ENCODE peak calls at places on chromosomes 7 and 10, in six cellular contexts. One of them, this sample, is unnamed.

GRCh38 chr7:102992820-102993531 is 80.2 kb downstream of the LRRC17 start:
- DNase-seq in HCT116: peak; percentile 80
- DNase-seq in HepG2: peak; percentile 26
- DNase-seq in WTC11: no peak
- DNase-seq in H1: no peak
- DNase-seq in K562: peak; percentile 93
- DNase-seq in this sample: no peak

GRCh38 chr7:5397657-5398237 is 25.9 kb downstream of the TNRC18 start:
- DNase-seq in HCT116: no peak
- DNase-seq in HepG2: no peak
- DNase-seq in WTC11: no peak
- DNase-seq in H1: no peak
- DNase-seq in K562: no peak
- DNase-seq in this sample: no peak

GRCh38 chr10:16820018-16820417 is 2.8 kb upstream of the RSU1 start:
- DNase-seq in HCT116: no peak
- DNase-seq in HepG2: no peak
- DNase-seq in WTC11: no peak
- DNase-seq in H1: no peak
- DNase-seq in K562: no peak
- DNase-seq in this sample: no peak

GRCh38 chr7:25707733-25708132 is 444.3 kb upstream of the NFE2L3 start:
- DNase-seq in HCT116: no peak
- DNase-seq in HepG2: no peak
- DNase-seq in WTC11: no peak
- DNase-seq in H1: no peak
- DNase-seq in K562: no peak
- DNase-seq in this sample: no peak

GRCh38 chr10:25815999-25816768 is 117.8 kb upstream of the MYO3A start:
- DNase-seq in HCT116: no peak
- DNase-seq in HepG2: no peak
- DNase-seq in WTC11: no peak
- DNase-seq in H1: no peak
- DNase-seq in K562: no peak
- DNase-seq in this sample: no peak

GRCh38 chr10:73840403-73841301 is 29.3 kb upstream of the NDST2 start:
- DNase-seq in HCT116: no peak
- DNase-seq in HepG2: peak; percentile 99
- DNase-seq in WTC11: no peak
- DNase-seq in H1: no peak
- DNase-seq in K562: no peak
- DNase-seq in this sample: no peak

GRCh38 chr7:87155788-87156187 is 3.5 kb downstream of the DMTF1 start:
- DNase-seq in HCT116: no peak
- DNase-seq in HepG2: no peak
- DNase-seq in WTC11: no peak
- DNase-seq in H1: no peak
- DNase-seq in K562: no peak
- DNase-seq in this sample: no peak

GRCh38 chr10:62638062-62638477 is 166.4 kb upstream of the ADO start:
- DNase-seq in HCT116: no peak
- DNase-seq in HepG2: no peak
- DNase-seq in WTC11: no peak
- DNase-seq in H1: no peak
- DNase-seq in K562: no peak
- DNase-seq in this sample: peak; percentile 77

GRCh38 chr7:108348913-108349312 is 107.3 kb downstream of the NRCAM start:
- DNase-seq in HCT116: no peak
- DNase-seq in HepG2: no peak
- DNase-seq in WTC11: no peak
- DNase-seq in H1: no peak
- DNase-seq in K562: no peak
- DNase-seq in this sample: no peak

GRCh38 chr10:132070724-132071123 is 5.0 kb downstream of the JAKMIP3 start:
- DNase-seq in HCT116: no peak
- DNase-seq in HepG2: no peak
- DNase-seq in WTC11: no peak
- DNase-seq in H1: no peak
- DNase-seq in K562: no peak
- DNase-seq in this sample: no peak

GRCh38 chr7:116953372-116953726 is at the start of gene ST7:
- DNase-seq in HCT116: peak; percentile 42
- DNase-seq in HepG2: peak; percentile 50
- DNase-seq in WTC11: peak; percentile 51
- DNase-seq in H1: no peak
- DNase-seq in K562: no peak
- DNase-seq in this sample: no peak

GRCh38 chr7:134992626-134993179 is 6.4 kb downstream of the AGBL3 start:
- DNase-seq in HCT116: no peak
- DNase-seq in HepG2: no peak
- DNase-seq in WTC11: no peak
- DNase-seq in H1: no peak
- DNase-seq in K562: no peak
- DNase-seq in this sample: peak; percentile 96

GRCh38 chr7:149884016-149884415 is 10.2 kb downstream of the ATP6V0E2 start:
- DNase-seq in HCT116: no peak
- DNase-seq in HepG2: no peak
- DNase-seq in WTC11: no peak
- DNase-seq in H1: no peak
- DNase-seq in K562: peak; percentile 63
- DNase-seq in this sample: no peak

GRCh38 chr7:149884541-149884940 is 10.8 kb downstream of the ATP6V0E2 start:
- DNase-seq in HCT116: no peak
- DNase-seq in HepG2: no peak
- DNase-seq in WTC11: no peak
- DNase-seq in H1: no peak
- DNase-seq in K562: no peak
- DNase-seq in this sample: no peak

GRCh38 chr7:149887311-149887710 is 13.5 kb downstream of the ATP6V0E2 start:
- DNase-seq in HCT116: no peak
- DNase-seq in HepG2: no peak
- DNase-seq in WTC11: no peak
- DNase-seq in H1: no peak
- DNase-seq in K562: no peak
- DNase-seq in this sample: no peak

GRCh38 chr7:149886018-149886416 is 12.2 kb downstream of the ATP6V0E2 start:
- DNase-seq in HCT116: no peak
- DNase-seq in HepG2: no peak
- DNase-seq in WTC11: no peak
- DNase-seq in H1: no peak
- DNase-seq in K562: no peak
- DNase-seq in this sample: no peak

GRCh38 chr7:149885191-149886017 is 11.6 kb downstream of the ATP6V0E2 start:
- DNase-seq in HCT116: no peak
- DNase-seq in HepG2: peak; percentile 67
- DNase-seq in WTC11: peak; percentile 46
- DNase-seq in H1: peak; percentile 47
- DNase-seq in K562: no peak
- DNase-seq in this sample: no peak
- TF ChIP-seq ATF3 in HCT116: no peak
- TF ChIP-seq ATF3 in HepG2: no peak
- TF ChIP-seq ATF3 in WTC11: no peak
- TF ChIP-seq ATF3 in H1: no peak
- TF ChIP-seq ATF3 in K562: no peak
- TF ChIP-seq ATF3 in this sample: no peak

DNA sequence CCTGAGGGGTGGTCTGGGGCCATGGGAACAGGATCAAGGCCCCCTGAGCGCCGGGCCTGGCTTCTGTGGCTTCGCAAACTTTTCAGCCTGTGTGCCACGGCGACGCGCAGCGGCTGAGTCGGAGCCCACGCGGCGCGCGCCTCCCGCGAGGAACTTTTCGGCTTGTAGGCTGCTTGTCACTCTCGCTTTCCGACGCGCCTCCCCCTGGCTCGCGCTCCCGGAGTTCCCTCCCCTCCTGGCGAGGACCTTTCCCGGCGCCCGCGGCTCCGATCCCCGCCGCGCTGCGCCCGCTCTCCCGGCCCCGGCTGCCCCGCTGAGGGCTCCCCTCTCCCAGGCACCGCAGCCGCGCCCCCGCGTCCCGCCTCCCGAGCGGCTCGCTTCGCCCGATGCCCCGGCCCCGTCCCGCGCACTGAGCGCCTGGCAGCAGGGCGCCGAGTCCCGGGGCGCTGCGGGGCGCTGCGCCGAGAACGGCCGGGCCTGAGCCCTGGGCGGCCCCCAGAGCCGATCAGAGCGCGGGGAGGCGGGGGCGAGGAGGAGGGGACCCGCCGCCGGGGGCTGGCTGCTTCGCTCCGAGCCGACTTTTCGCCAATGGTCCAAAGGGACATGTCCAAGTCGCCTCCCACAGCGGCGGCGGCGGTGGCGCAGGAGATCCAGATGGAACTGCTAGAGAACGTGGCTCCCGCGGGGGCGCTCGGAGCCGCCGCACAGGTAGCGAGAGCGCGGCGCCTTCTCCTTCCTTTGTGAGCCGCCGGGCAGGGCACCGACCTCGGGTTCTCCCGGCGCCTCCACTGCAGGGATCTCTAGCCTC is at the start of gene CACNB2:
- DNase-seq in HCT116: no peak
- DNase-seq in HepG2: peak; percentile 10
- DNase-seq in WTC11: peak; percentile 70
- DNase-seq in H1: no peak
- DNase-seq in K562: no peak
- DNase-seq in this sample: no peak
- TF ChIP-seq ATF3 in HCT116: no peak
- TF ChIP-seq ATF3 in HepG2: no peak
- TF ChIP-seq ATF3 in WTC11: no peak
- TF ChIP-seq ATF3 in H1: no peak
- TF ChIP-seq ATF3 in K562: no peak
- TF ChIP-seq ATF3 in this sample: no peak

DNA sequence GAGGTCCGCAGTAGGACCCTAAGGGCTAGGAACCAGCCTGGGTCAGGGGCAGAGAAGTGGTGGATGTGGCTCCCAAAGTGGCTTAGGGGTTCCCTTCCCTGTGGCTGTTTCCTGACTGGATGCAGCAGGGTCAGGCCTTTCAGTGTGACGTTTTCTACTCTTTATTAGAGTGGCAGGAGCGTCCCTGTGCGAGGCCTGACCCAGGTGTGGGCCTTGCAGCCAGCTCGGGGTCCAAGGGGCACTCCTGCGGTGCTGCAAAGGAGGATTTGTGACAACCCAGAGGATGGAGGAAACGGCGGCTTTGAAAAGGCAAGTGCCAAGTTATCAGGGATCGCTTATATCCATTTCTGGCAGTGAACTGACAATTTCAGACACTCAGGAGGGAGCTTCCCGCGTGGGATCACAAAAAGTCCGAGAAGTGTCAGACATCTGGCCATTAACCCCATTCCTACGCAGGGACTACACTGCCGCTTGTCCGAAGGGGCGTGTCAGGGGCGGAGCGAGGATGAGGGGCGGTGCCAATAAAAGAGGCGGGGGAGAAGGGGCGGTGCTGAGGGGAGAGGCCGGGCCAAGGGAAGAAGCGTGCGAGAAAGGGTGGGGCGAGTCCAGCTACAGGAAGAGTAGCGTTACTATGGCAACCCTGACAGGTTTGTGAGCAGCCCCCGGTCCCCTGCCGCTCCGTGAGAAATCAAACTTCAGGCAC is 98.8 kb upstream of the ZNF722 start:
- DNase-seq in HCT116: no peak
- DNase-seq in HepG2: no peak
- DNase-seq in WTC11: no peak
- DNase-seq in H1: no peak
- DNase-seq in K562: peak; percentile 45
- DNase-seq in this sample: no peak
- TF ChIP-seq ATF3 in HCT116: no peak
- TF ChIP-seq ATF3 in HepG2: no peak
- TF ChIP-seq ATF3 in WTC11: no peak
- TF ChIP-seq ATF3 in H1: no peak
- TF ChIP-seq ATF3 in K562: no peak
- TF ChIP-seq ATF3 in this sample: no peak

DNA sequence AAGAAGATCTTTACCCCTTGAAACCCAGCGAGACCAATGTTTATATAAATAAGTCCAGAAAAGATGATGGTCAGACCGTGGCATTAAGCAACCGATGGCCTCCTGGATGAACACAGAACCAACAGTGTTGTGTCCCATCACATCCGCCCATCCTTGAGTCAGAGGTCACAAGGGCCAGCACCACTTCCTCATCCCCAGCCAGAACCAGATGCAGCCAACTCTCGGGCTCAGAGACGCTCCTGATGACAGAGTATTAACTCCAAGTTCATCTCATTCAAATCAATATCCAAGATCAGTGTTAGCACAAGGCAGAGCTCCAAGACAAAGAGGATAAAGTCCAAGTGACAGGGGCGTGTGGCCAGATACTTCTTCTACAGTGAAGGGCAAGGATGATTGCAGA is 63.5 kb downstream of the FAM53B start:
- DNase-seq in HCT116: no peak
- DNase-seq in HepG2: no peak
- DNase-seq in WTC11: no peak
- DNase-seq in H1: no peak
- DNase-seq in K562: no peak
- DNase-seq in this sample: no peak
- TF ChIP-seq ATF3 in HCT116: no peak
- TF ChIP-seq ATF3 in HepG2: no peak
- TF ChIP-seq ATF3 in WTC11: no peak
- TF ChIP-seq ATF3 in H1: no peak
- TF ChIP-seq ATF3 in K562: no peak
- TF ChIP-seq ATF3 in this sample: no peak